ENCODE peak calls at places on chromosomes 16 and 17, in five cellular contexts. H is CD8-positive, alpha-beta memory T cell; Z is naive thymus-derived CD4-positive, alpha-beta T cell; P is uterus; V is thoracic aorta. F is an unnamed sample.

GRCh38 chr16:13919330-13919682 is 648 bp upstream of the ERCC4 start:
- DNase-seq in P (no peak), H (no peak), V (no peak), Z (no peak), F (no peak)

GRCh38 chr17:48795444-48796162 is 21.4 kb downstream of the TTLL6 start:
- DNase-seq in P (peak), H (no peak), Z (no peak), V (no peak), F (no peak)

GRCh38 chr16:12614662-12615278 is 188.9 kb downstream of the CPPED1 start:
- DNase-seq in P (no peak), Z (no peak), H (no peak), V (no peak), F (no peak)

GRCh38 chr16:16073884-16074781 is 124.7 kb downstream of the ABCC1 start:
- DNase-seq in P (no peak), V (no peak), H (no peak), Z (no peak), F (no peak)

GRCh38 chr17:41360291-41360995 is 9.2 kb downstream of the KRT33B start:
- DNase-seq in Z (no peak), H (no peak), P (no peak), V (no peak), F (no peak)

GRCh38 chr16:30565526-30565925 is 6.0 kb downstream of the ZNF688 start:
- DNase-seq in P (no peak), H (no peak), V (no peak), Z (no peak), F (no peak)

GRCh38 chr16:22318690-22319358 is 21.6 kb downstream of the POLR3E start:
- DNase-seq in V (no peak), P (no peak), H (peak), Z (peak), F (no peak)

GRCh38 chr16:73048292-73049050 is 543 bp upstream of the ZFHX3 start:
- DNase-seq in V (no peak), Z (no peak), H (no peak), P (peak), F (no peak)

GRCh38 chr17:64183815-64184397 is 54.0 kb upstream of the ERN1 start:
- DNase-seq in V (no peak), H (no peak), P (no peak), Z (no peak), F (no peak)

GRCh38 chr17:67095803-67096202 is 51.4 kb downstream of the CACNG1 start:
- DNase-seq in H (no peak), P (no peak), V (no peak), Z (no peak), F (no peak)

GRCh38 chr17:27535178-27535928 is 79.1 kb downstream of the KSR1 start:
- DNase-seq in P (no peak), Z (no peak), V (no peak), H (no peak), F (no peak)
- H3K27ac ChIP-seq in P (peak), Z (no peak), V (no peak), H (no peak), F (peak)

GRCh38 chr16:17585449-17586080 is 114.8 kb upstream of the XYLT1 start:
- DNase-seq in V (no peak), H (no peak), Z (no peak), P (no peak), F (no peak)
- H3K27ac ChIP-seq in V (no peak), H (no peak), Z (no peak), P (no peak), F (no peak)

DNA sequence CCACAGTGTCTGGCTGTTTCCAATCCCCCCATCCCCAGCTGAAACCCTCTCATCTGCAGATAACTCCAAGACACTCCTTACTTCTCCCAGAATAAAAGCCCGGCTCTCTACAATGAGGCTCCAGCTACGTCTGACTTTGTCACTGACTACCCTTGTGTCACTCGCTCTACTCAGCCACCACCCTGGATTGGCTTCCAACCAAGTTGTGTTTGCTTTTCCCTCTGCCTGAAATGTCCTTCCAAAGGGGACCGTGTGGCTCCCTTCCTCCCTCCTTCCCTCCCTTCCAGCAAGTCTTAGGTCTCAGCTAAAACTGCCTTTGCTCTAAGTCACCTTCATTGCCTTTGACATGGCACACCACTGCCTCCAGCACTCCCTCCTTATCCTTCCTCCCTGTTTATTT is 42.8 kb downstream of the CDH1 start:
- DNase-seq in V (no peak), Z (no peak), H (no peak), P (no peak), F (no peak)
- H3K27ac ChIP-seq in V (no peak), Z (no peak), H (no peak), P (no peak), F (no peak)

GRCh38 chr17:80790021-80790765 is 201.4 kb upstream of the CHMP6 start:
- DNase-seq in H (no peak), Z (peak), P (no peak), V (no peak), F (no peak)
- H3K27ac ChIP-seq in H (no peak), Z (peak), P (peak), V (no peak), F (peak)

GRCh38 chr17:78746263-78746948 is 35.7 kb downstream of the CYTH1 start:
- DNase-seq in V (no peak), P (no peak), H (no peak), Z (no peak), F (no peak)
- H3K27ac ChIP-seq in V (no peak), P (peak), H (no peak), Z (peak), F (no peak)

DNA sequence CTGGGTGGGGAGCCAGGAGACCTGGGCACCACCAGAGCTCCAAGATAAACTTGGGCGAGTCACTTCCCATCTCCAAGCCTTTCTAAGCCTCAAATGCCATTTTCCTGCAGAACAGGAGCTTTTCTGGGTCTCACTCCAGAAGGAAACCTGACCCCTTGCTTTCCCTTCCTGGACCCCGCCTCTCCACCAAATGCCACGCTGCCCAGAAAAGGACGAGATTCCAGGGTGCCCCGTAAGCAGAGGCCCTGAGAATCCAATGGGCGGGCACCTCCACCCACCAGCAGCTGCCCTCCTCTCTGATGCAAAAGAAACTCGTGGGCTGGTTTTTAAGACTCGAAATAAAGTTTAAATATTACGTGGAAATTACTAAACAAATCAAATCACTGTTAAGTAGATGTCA is 31.3 kb downstream of the ZNF423 start:
- DNase-seq in H (no peak), Z (no peak), V (no peak), P (no peak), F (no peak)
- H3K27ac ChIP-seq in H (no peak), Z (no peak), V (no peak), P (peak), F (no peak)

GRCh38 chr16:80477838-80478237 is 63.0 kb upstream of the DYNLRB2 start:
- DNase-seq in H (no peak), P (no peak), Z (no peak), V (no peak), F (no peak)
- H3K27ac ChIP-seq in H (no peak), P (no peak), Z (no peak), V (no peak), F (no peak)

DNA sequence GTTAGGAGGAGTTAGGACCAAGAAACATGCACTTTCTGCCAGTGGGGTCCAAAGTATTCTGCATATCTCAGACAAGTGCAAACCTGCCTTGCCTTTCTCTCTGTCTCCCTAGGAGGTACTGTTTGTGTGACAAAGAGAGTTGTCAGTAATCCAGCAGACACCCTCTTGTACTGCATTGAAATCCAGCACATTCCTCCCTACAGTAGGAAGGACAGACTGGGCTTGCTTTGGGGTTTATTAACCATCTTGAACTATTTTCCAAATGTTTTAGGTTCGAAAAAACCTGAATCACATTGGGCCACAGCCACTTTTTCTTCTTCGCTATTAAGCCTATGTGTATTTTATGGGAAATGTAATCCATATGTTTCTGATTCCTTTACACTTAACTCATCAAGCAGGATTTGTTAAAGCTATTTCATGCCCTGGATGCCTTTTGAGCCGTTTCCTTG is 204.2 kb upstream of the KCNJ16 start:
- DNase-seq in P (no peak), Z (no peak), V (no peak), H (no peak), F (no peak)
- H3K27ac ChIP-seq in P (no peak), Z (no peak), V (no peak), H (no peak), F (no peak)

GRCh38 chr17:17900615-17901520 is 64.1 kb upstream of the SREBF1 start:
- DNase-seq in Z (no peak), P (peak), H (no peak), V (peak), F (no peak)
- H3K27ac ChIP-seq in Z (no peak), P (peak), H (no peak), V (peak), F (peak)

F was measured in substantia nigra.